ENCODE peak calls at places on chromosomes 7 and 10, in five cellular contexts. S, E, Z, F and B are unnamed samples.

GRCh38 chr7:136102881-136103280 is 125.7 kb upstream of the MTPN start:
- DNase-seq in Z (no peak), E (no peak), F (no peak), S (no peak), B (no peak)

GRCh38 chr10:125700355-125700911 is 17.5 kb upstream of the TEX36 start:
- DNase-seq in S (no peak), E (no peak), Z (no peak), F (no peak), B (peak; percentile 38)

GRCh38 chr7:150793569-150794238 is 6.5 kb downstream of the TMEM176B start:
- DNase-seq in S (no peak), E (no peak), F (no peak), Z (no peak), B (no peak)

GRCh38 chr7:11170863-11171568 is 197.3 kb downstream of the PHF14 start:
- DNase-seq in S (no peak), E (no peak), Z (no peak), F (no peak), B (no peak)

GRCh38 chr10:122504551-122504950 is 43.2 kb downstream of the HTRA1 start:
- DNase-seq in Z (peak; percentile 91), E (peak; percentile 78), F (peak; percentile 92), S (peak; percentile 92), B (peak; percentile 57)

GRCh38 chr7:40447345-40447744 is 312.5 kb downstream of the SUGCT start:
- DNase-seq in S (no peak), E (no peak), F (no peak), Z (no peak), B (no peak)

GRCh38 chr7:104983620-104984539 is 30.1 kb upstream of the KMT2E start:
- DNase-seq in Z (peak; percentile 91), F (peak; percentile 91), E (peak; percentile 90), S (peak; percentile 97), B (peak; percentile 88)

GRCh38 chr7:93895859-93896258 is 5.3 kb upstream of the TFPI2 start:
- DNase-seq in F (no peak), E (no peak), S (no peak), Z (no peak), B (no peak)

GRCh38 chr7:158587425-158588084 is at the start of gene PTPRN2:
- DNase-seq in Z (peak; percentile 32), S (no peak), E (peak; percentile 77), F (peak; percentile 59), B (peak; percentile 54)

GRCh38 chr10:80569131-80569895 is 31.6 kb downstream of the SH2D4B start:
- DNase-seq in F (no peak), E (no peak), Z (no peak), S (peak; percentile 57), B (no peak)

GRCh38 chr7:149635561-149636329 is 137.6 kb downstream of the ZNF467 start:
- DNase-seq in F (no peak), S (peak; percentile 58), Z (no peak), E (no peak), B (peak; percentile 1)

GRCh38 chr10:76950354-76950753 is 687.3 kb downstream of the KCNMA1 start:
- DNase-seq in Z (no peak), E (no peak), S (no peak), F (no peak), B (no peak)

GRCh38 chr10:18556522-18557147 is 94.8 kb downstream of the NSUN6 start:
- DNase-seq in E (no peak), Z (no peak), S (no peak), F (no peak), B (no peak)

GRCh38 chr7:101884671-101885596 is 67.5 kb downstream of the CUX1 start:
- DNase-seq in F (no peak), S (no peak), E (no peak), Z (no peak), B (peak; percentile 79)

GRCh38 chr7:149289856-149290255 is 27.9 kb downstream of the ZNF783 start:
- DNase-seq in S (peak; percentile 81), E (no peak), F (no peak), Z (no peak), B (no peak)

GRCh38 chr7:16812542-16813231 is 7.9 kb upstream of the AGR2 start:
- DNase-seq in E (no peak), Z (no peak), F (no peak), S (no peak), B (no peak)

GRCh38 chr7:47381132-47381495 is 200.8 kb downstream of the TNS3 start:
- DNase-seq in S (peak; percentile 63), E (no peak), F (no peak), Z (no peak), B (no peak)

GRCh38 chr10:67612577-67613537 is 83.1 kb downstream of the CTNNA3 start:
- DNase-seq in E (no peak), S (no peak), F (no peak), Z (no peak), B (peak; percentile 82)

GRCh38 chr7:50962962-50963374 is 180.3 kb upstream of the GRB10 start:
- DNase-seq in E (peak; percentile 78), Z (peak; percentile 84), S (peak; percentile 88), F (peak; percentile 78), B (peak; percentile 47)

GRCh38 chr10:35876248-35876647 is 234.2 kb upstream of the FZD8 start:
- DNase-seq in F (no peak), E (no peak), Z (no peak), S (no peak), B (peak; percentile 86)

GRCh38 chr7:39647816-39648215 is 24.4 kb downstream of the RALA start:
- DNase-seq in S (no peak), Z (no peak), F (no peak), E (no peak), B (no peak)

GRCh38 chr7:148862481-148862880 is 21.6 kb downstream of the EZH2 start:
- DNase-seq in E (no peak), Z (no peak), S (no peak), F (no peak), B (no peak)

GRCh38 chr7:25180946-25181345 is 47.3 kb downstream of the NPVF start:
- DNase-seq in S (no peak), E (no peak), Z (no peak), F (no peak), B (no peak)

GRCh38 chr10:122348512-122348911 is 26.0 kb upstream of the PLEKHA1 start:
- DNase-seq in E (no peak), F (no peak), S (no peak), Z (no peak), B (no peak)

GRCh38 chr7:22002731-22003130 is 57.0 kb upstream of the CDCA7L start:
- DNase-seq in Z (no peak), F (no peak), S (no peak), E (no peak), B (no peak)

GRCh38 chr7:51070163-51070562 is 246.4 kb downstream of the COBL start:
- DNase-seq in E (no peak), F (no peak), Z (no peak), S (no peak), B (peak; percentile 11)

GRCh38 chr7:39621261-39621660 is 2.1 kb upstream of the RALA start:
- DNase-seq in S (no peak), F (no peak), E (no peak), Z (no peak), B (peak; percentile 59)

GRCh38 chr7:127514499-127514898 is 70.9 kb downstream of the GCC1 start:
- DNase-seq in E (no peak), Z (no peak), F (no peak), S (no peak), B (peak; percentile 37)

GRCh38 chr7:116630932-116631449 is 41.0 kb upstream of the MET start:
- DNase-seq in S (peak; percentile 93), F (peak; percentile 43), E (peak; percentile 86), Z (peak; percentile 32), B (peak; percentile 90)

GRCh38 chr7:2880051-2880450 is 35.9 kb upstream of the GNA12 start:
- DNase-seq in F (no peak), E (no peak), S (no peak), Z (no peak), B (no peak)

GRCh38 chr7:132756482-132756990 is 180.3 kb upstream of the PLXNA4 start:
- DNase-seq in E (no peak), S (no peak), Z (no peak), F (no peak), B (no peak)

GRCh38 chr7:37467017-37467416 is 18.4 kb upstream of the ELMO1 start:
- DNase-seq in F (no peak), S (no peak), E (no peak), Z (no peak), B (no peak)

GRCh38 chr10:104734408-104734807 is 93.3 kb downstream of the SORCS3 start:
- DNase-seq in S (no peak), E (no peak), F (no peak), Z (no peak), B (no peak)

GRCh38 chr10:90650858-90651257 is 207.0 kb downstream of the HTR7 start:
- DNase-seq in S (no peak), E (no peak), Z (no peak), F (no peak), B (no peak)

DNA sequence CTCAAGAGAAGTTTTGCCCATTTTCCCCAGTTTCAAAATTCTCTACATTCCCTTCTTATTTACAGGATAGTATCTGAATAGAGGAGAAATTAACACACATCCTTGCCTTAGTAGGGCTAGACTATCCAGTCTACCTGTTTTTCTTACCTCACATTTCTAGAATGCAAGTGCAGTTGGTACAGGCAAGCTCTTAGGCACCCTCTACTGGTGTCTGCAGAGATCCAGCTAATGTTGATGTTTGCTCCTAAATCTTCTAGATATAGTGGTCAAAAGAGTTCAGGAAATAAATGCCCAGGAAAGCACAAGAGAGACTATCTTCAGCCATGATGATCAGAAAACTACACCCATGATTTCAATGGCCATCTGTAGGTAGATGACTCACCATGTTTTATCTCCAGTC is 205.3 kb downstream of the HTR7 start:
- DNase-seq in E (no peak), F (no peak), Z (no peak), S (no peak), B (peak; percentile 38)
- TF ChIP-seq CTCF in E (no peak), F (peak; percentile 31), Z (peak; percentile 14), S (no peak), B (peak; percentile 61)

GRCh38 chr10:329361-330099 is 194.3 kb downstream of the ZMYND11 start:
- DNase-seq in F (peak; percentile 79), Z (peak; percentile 83), E (peak; percentile 93), S (peak; percentile 96), B (peak; percentile 94)
- H3K4me3 ChIP-seq in F (no peak overlapping the region), Z (no peak overlapping the region), E (no peak overlapping the region), S (no peak overlapping the region), B (peak overlapping the region; percentile 47)

DNA sequence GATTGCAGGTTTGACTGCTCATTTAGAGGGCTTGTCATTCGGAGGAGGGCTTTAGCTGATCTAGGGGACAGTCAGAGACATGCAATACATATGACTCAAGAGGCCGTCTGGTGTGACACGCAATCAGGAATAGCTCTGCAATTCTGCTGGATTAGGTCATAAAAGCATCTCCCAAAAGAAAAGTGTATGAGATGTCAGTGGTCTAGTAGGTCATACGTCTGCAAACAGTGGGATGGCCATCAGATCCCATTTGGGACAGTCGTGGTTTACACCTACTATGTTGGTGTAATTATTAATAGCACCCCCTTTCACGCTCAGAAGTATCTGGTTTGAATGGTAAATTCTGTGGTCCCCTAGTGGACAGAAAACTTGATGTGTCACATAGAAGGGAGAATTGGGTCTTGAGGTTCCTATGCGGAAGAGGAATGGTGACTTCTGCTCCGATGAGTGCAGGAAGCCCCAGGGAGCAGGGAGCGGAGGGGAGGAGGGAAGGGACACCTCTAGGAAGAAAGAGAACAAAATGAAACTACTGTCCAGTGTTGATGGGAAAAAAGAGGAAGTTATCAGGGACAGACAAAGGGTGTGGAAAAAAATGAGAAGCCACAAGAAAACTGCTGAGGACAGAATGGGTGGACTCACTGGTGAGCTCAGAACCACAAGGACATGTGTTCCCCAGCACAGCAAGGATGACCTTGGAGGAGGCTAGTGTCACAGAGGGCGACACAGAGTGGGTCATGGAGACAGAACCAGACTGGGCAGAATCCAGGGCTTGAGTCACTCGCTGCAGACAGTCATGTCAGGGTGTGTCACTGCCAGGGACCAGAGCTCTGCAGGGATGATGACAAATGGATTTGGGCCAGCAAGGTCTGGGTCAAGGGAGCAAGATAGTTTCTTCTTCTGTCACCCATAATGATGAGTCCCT is 59.9 kb downstream of the MAP3K8 start:
- DNase-seq in Z (peak; percentile 27), S (peak; percentile 92), E (no peak), F (peak; percentile 35), B (peak; percentile 23)
- TF ChIP-seq CTCF in Z (no peak), S (no peak), E (no peak), F (no peak), B (no peak)

GRCh38 chr10:110224992-110225391 is 17.6 kb downstream of the MXI1 start:
- DNase-seq in Z (no peak), E (no peak), F (no peak), S (no peak), B (no peak)
- H3K4me3 ChIP-seq in Z (peak overlapping the region; percentile 99), E (peak overlapping the region; percentile 88), F (peak overlapping the region; percentile 91), S (no peak overlapping the region), B (peak overlapping the region; percentile 75)